ENCODE peak calls at places on chromosomes 16 and 17, in ten cellular contexts. X is lower leg skin; E is NCI-H2081; U is substantia nigra; G is dermis microvascular lymphatic vessel endothelial cell; L is T-helper 17 cell; B is stimulated activated CD4-positive, alpha-beta T cell treated with anti-CD3 and anti-CD28 coated beads, Interleukin-4, amount 100 ng/mL, for 24 hours; J is A549; W is ELF-1; P is AG04449. O is an unnamed sample.

GRCh38 chr16:69711115-69711740 is 15.1 kb downstream of the NQO1 start:
- DNase-seq in W (no peak), P (no peak), E (no peak), L (no peak), U (no peak), X (peak), G (no peak), B (peak), J (no peak), O (no peak)

GRCh38 chr17:2212328-2212981 is 91.1 kb downstream of the SMG6 start:
- DNase-seq in L (no peak), U (no peak), W (no peak), E (no peak), J (no peak), P (no peak), G (no peak), X (peak), B (no peak), O (no peak)

GRCh38 chr17:19713462-19713861 is 2.9 kb downstream of the SLC47A2 start:
- DNase-seq in L (no peak), X (no peak), J (no peak), E (no peak), W (no peak), P (no peak), U (no peak), G (no peak), B (no peak), O (no peak)

GRCh38 chr17:1099242-1099641 is 80.5 kb downstream of the ABR start:
- DNase-seq in W (no peak), X (no peak), G (no peak), L (no peak), B (no peak), E (no peak), J (no peak), U (no peak), P (no peak), O (no peak)

GRCh38 chr16:64019339-64019738 is 1102.5 kb downstream of the CDH11 start:
- DNase-seq in J (no peak), U (no peak), E (no peak), P (no peak), X (no peak), W (no peak), B (no peak), G (no peak), L (no peak), O (no peak)

GRCh38 chr17:39754958-39755549 is 17.3 kb downstream of the GRB7 start:
- DNase-seq in B (no peak), W (peak), X (no peak), P (no peak), G (no peak), U (no peak), L (no peak), E (no peak), J (no peak), O (no peak)

GRCh38 chr17:48351916-48352332 is 78.1 kb downstream of the SKAP1 start:
- DNase-seq in U (no peak), X (no peak), E (peak), B (no peak), G (peak), J (peak), P (no peak), W (peak), L (no peak), O (no peak)

GRCh38 chr16:29664133-29664912 is 1.3 kb downstream of the SPN start:
- DNase-seq in L (peak), G (no peak), P (no peak), J (no peak), X (no peak), U (no peak), W (no peak), B (peak), E (no peak), O (peak)